ENCODE peak calls at places on chromosomes 2 and 18, in four cellular contexts. One of them, this sample, is unnamed.

GRCh38 chr2:226607379-226607778 is 192.2 kb downstream of the IRS1 start:
- DNase-seq in posterior vena cava: no peak
- DNase-seq in progenitor cell of endocrine pancreas: no peak
- DNase-seq in NCI-H1092 treated with DMSO at 0.1 percent for 48 hours: no peak
- DNase-seq in this sample: no peak

GRCh38 chr2:182763311-182763912 is 47.4 kb downstream of the DNAJC10 start:
- DNase-seq in posterior vena cava: no peak
- DNase-seq in progenitor cell of endocrine pancreas: peak
- DNase-seq in NCI-H1092 treated with DMSO at 0.1 percent for 48 hours: peak
- DNase-seq in this sample: no peak

GRCh38 chr2:85133751-85134254 is 611 bp downstream of the TCF7L1 start:
- DNase-seq in posterior vena cava: peak
- DNase-seq in progenitor cell of endocrine pancreas: peak
- DNase-seq in NCI-H1092 treated with DMSO at 0.1 percent for 48 hours: no peak
- DNase-seq in this sample: peak

GRCh38 chr18:26928669-26929313 is 63.3 kb upstream of the AQP4 start:
- DNase-seq in posterior vena cava: no peak
- DNase-seq in progenitor cell of endocrine pancreas: no peak
- DNase-seq in NCI-H1092 treated with DMSO at 0.1 percent for 48 hours: no peak
- DNase-seq in this sample: no peak

GRCh38 chr2:228869601-228870264 is 401.4 kb downstream of the PID1 start:
- DNase-seq in posterior vena cava: no peak
- DNase-seq in progenitor cell of endocrine pancreas: no peak
- DNase-seq in NCI-H1092 treated with DMSO at 0.1 percent for 48 hours: no peak
- DNase-seq in this sample: no peak

GRCh38 chr2:18284331-18284730 is 276.1 kb downstream of the RDH14 start:
- DNase-seq in posterior vena cava: no peak
- DNase-seq in progenitor cell of endocrine pancreas: no peak
- DNase-seq in NCI-H1092 treated with DMSO at 0.1 percent for 48 hours: no peak
- DNase-seq in this sample: no peak

GRCh38 chr2:16218161-16218560 is 277.8 kb downstream of the MYCN start:
- DNase-seq in posterior vena cava: no peak
- DNase-seq in progenitor cell of endocrine pancreas: no peak
- DNase-seq in NCI-H1092 treated with DMSO at 0.1 percent for 48 hours: no peak
- DNase-seq in this sample: no peak

GRCh38 chr2:234548720-234549420 is 52.0 kb upstream of the ARL4C start:
- DNase-seq in posterior vena cava: peak
- DNase-seq in progenitor cell of endocrine pancreas: no peak
- DNase-seq in NCI-H1092 treated with DMSO at 0.1 percent for 48 hours: no peak
- DNase-seq in this sample: no peak

GRCh38 chr2:60556441-60556997 is 3.1 kb upstream of the BCL11A start:
- DNase-seq in posterior vena cava: no peak
- DNase-seq in progenitor cell of endocrine pancreas: no peak
- DNase-seq in NCI-H1092 treated with DMSO at 0.1 percent for 48 hours: no peak
- DNase-seq in this sample: no peak

GRCh38 chr2:14354231-14354630 is 278.3 kb upstream of the LRATD1 start:
- DNase-seq in posterior vena cava: no peak
- DNase-seq in progenitor cell of endocrine pancreas: no peak
- DNase-seq in NCI-H1092 treated with DMSO at 0.1 percent for 48 hours: no peak
- DNase-seq in this sample: no peak

GRCh38 chr2:69186614-69187013 is 173.6 kb downstream of the ANTXR1 start:
- DNase-seq in posterior vena cava: no peak
- DNase-seq in progenitor cell of endocrine pancreas: no peak
- DNase-seq in NCI-H1092 treated with DMSO at 0.1 percent for 48 hours: no peak
- DNase-seq in this sample: no peak

GRCh38 chr2:122515731-122516130 is 760.3 kb downstream of the TSN start:
- DNase-seq in posterior vena cava: no peak
- DNase-seq in progenitor cell of endocrine pancreas: no peak
- DNase-seq in NCI-H1092 treated with DMSO at 0.1 percent for 48 hours: no peak
- DNase-seq in this sample: no peak